ENCODE peak calls at places on chromosome 5, in four cellular contexts. P is WTC11, B is endothelial cell, T is nephron progenitor cell. H is an unnamed sample.
A peak's percentile ranks its signal among the peaks of the same experiment; 100 is the strongest.

GRCh38 chr5:60835554-60835953 is 8.5 kb downstream of the ELOVL7 start:
- DNase-seq in B (no peak), P (no peak), T (no peak), H (no peak)

GRCh38 chr5:52139888-52140580 is 647.7 kb upstream of the ITGA1 start:
- DNase-seq in B (no peak), P (no peak), T (no peak), H (no peak)

GRCh38 chr5:114418546-114419388 is 56.9 kb downstream of the KCNN2 start:
- DNase-seq in B (no peak), T (no peak), P (no peak), H (no peak)

GRCh38 chr5:139691275-139691629 is 43.1 kb downstream of the CXXC5 start:
- DNase-seq in T (no peak), B (no peak), P (no peak), H (no peak)

GRCh38 chr5:104412649-104413240 is 850.2 kb upstream of the NUDT12 start:
- DNase-seq in B (peak; percentile 44), P (peak; percentile 43), T (peak; percentile 15), H (peak; percentile 38)

GRCh38 chr5:172758836-172759149 is 12.2 kb downstream of the DUSP1 start:
- DNase-seq in P (no peak), B (no peak), T (no peak), H (no peak)

GRCh38 chr5:71948206-71948605 is 159.1 kb upstream of the MAP1B start:
- DNase-seq in P (no peak), T (no peak), B (no peak), H (no peak)

GRCh38 chr5:173941758-173942401 is 47.1 kb upstream of the C5orf47 start:
- DNase-seq in B (no peak), P (peak; percentile 32), T (no peak), H (no peak)

GRCh38 chr5:59698207-59698606 is 195.3 kb downstream of the PDE4D start:
- DNase-seq in T (no peak), P (no peak), B (no peak), H (no peak)

GRCh38 chr5:114362197-114362976 is 517 bp downstream of the KCNN2 start:
- DNase-seq in T (peak; percentile 64), B (peak; percentile 55), P (peak; percentile 75), H (no peak)

GRCh38 chr5:157828949-157829639 is 29.9 kb downstream of the CLINT1 start:
- DNase-seq in B (peak; percentile 26), T (no peak), P (peak; percentile 38), H (no peak)

GRCh38 chr5:135034186-135034962 is at the start of gene PITX1:
- DNase-seq in P (peak; percentile 65), T (peak; percentile 73), B (no peak), H (peak; percentile 72)

GRCh38 chr5:15566789-15567188 is 66.8 kb downstream of the FBXL7 start:
- DNase-seq in P (no peak), T (no peak), B (no peak), H (no peak)

GRCh38 chr5:171845857-171846785 is 60.5 kb downstream of the SMIM23 start:
- DNase-seq in B (no peak), P (no peak), T (no peak), H (no peak)

GRCh38 chr5:176133289-176133870 is 104.8 kb upstream of the SIMC1 start:
- DNase-seq in P (peak; percentile 42), T (peak; percentile 36), B (no peak), H (peak; percentile 24)

GRCh38 chr5:760363-761205 is 23.9 kb downstream of the ZDHHC11B start:
- DNase-seq in T (no peak), P (no peak), B (no peak), H (no peak)

GRCh38 chr5:171825046-171825445 is 39.4 kb downstream of the SMIM23 start:
- DNase-seq in P (no peak), B (no peak), T (no peak), H (no peak)

GRCh38 chr5:41629897-41630296 is 119.5 kb upstream of the PLCXD3 start:
- DNase-seq in T (no peak), B (no peak), P (no peak), H (no peak)

GRCh38 chr5:170704417-170705195 is 78.9 kb upstream of the GABRP start:
- DNase-seq in B (no peak), P (no peak), T (no peak), H (no peak)

GRCh38 chr5:176625966-176626875 is 4.1 kb downstream of the SNCB start:
- DNase-seq in P (no peak), B (no peak), T (no peak), H (peak; percentile 42)

GRCh38 chr5:43065384-43066230 is 25.5 kb upstream of the ANXA2R start:
- DNase-seq in B (peak; percentile 59), T (peak; percentile 54), P (peak; percentile 40), H (peak; percentile 45)

GRCh38 chr5:176400382-176401156 is 12.0 kb downstream of the HIGD2A start:
- DNase-seq in T (no peak), B (no peak), P (no peak), H (peak; percentile 65)

GRCh38 chr5:52690236-52690685 is 97.5 kb upstream of the ITGA1 start:
- DNase-seq in T (no peak), P (no peak), B (no peak), H (no peak)

GRCh38 chr5:5419291-5420210 is 2.9 kb upstream of the ICE1 start:
- DNase-seq in P (peak; percentile 19), B (no peak), T (peak; percentile 17), H (peak; percentile 4)

GRCh38 chr5:62308439-62308838 is 2.4 kb downstream of the KIF2A start:
- DNase-seq in T (no peak), B (no peak), P (no peak), H (no peak)

GRCh38 chr5:141513021-141513626 is 24.2 kb downstream of the PCDHGC5 start:
- DNase-seq in T (peak; percentile 75), B (peak; percentile 62), P (peak; percentile 51), H (no peak)

GRCh38 chr5:145084834-145085233 is 750.3 kb downstream of the PRELID2 start:
- DNase-seq in P (no peak), T (no peak), B (no peak), H (no peak)

GRCh38 chr5:24389968-24390367 is 254.8 kb downstream of the CDH10 start:
- DNase-seq in B (no peak), P (no peak), T (no peak), H (no peak)

GRCh38 chr5:83721878-83722779 is 1.5 kb upstream of the HAPLN1 start:
- DNase-seq in P (peak; percentile 85), B (peak; percentile 84), T (peak; percentile 79), H (peak; percentile 90)

GRCh38 chr5:42516282-42517042 is 93.2 kb downstream of the GHR start:
- DNase-seq in B (no peak), P (no peak), T (no peak), H (no peak)

GRCh38 chr5:39775058-39775457 is 350.3 kb upstream of the DAB2 start:
- DNase-seq in B (no peak), P (no peak), T (no peak), H (no peak)

GRCh38 chr5:149200355-149200754 is 59.1 kb downstream of the ABLIM3 start:
- DNase-seq in P (no peak), T (no peak), B (no peak), H (no peak)

GRCh38 chr5:2895876-2896275 is 144.4 kb upstream of the IRX2 start:
- DNase-seq in T (no peak), P (no peak), B (no peak), H (no peak)

GRCh38 chr5:150305577-150305976 is 2.9 kb upstream of the ARSI start:
- DNase-seq in P (no peak), B (no peak), T (no peak), H (no peak)

GRCh38 chr5:158074992-158075769 is 216.2 kb upstream of the CLINT1 start:
- DNase-seq in T (peak; percentile 69), P (peak; percentile 66), B (peak; percentile 77), H (peak; percentile 74)

GRCh38 chr5:98736753-98737152 is 36.7 kb upstream of the RGMB start:
- DNase-seq in T (no peak), P (no peak), B (no peak), H (no peak)

GRCh38 chr5:98735806-98736507 is 37.5 kb upstream of the RGMB start:
- DNase-seq in B (no peak), P (no peak), T (no peak), H (no peak)

DNA sequence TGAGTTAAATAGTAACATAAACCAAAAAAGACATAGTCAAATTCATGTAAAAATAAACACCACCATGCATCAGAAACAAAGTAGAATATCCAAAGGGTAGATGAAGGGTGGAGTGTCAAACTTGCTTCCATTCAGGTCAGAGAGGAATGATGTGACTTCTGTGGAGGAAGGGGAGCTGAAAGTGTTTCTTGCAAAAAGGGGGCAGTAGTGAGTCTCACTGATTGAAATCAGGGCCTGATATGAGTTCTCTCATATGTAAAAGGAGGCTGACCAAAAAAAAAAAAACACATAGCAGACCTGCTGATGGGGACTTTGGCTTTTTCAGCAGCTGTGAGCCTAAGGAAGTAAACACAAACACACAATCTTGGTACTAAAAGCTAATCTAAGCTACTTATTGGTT is 38.8 kb upstream of the RGMB start:
- DNase-seq in T (no peak), P (no peak), B (no peak), H (no peak)
- TF ChIP-seq CTCF in T (no peak), P (no peak), B (no peak), H (peak; percentile 28)

GRCh38 chr5:13478831-13479465 is 465.5 kb downstream of the DNAH5 start:
- DNase-seq in T (peak; percentile 31), P (peak; percentile 32), B (peak; percentile 47), H (peak; percentile 41)
- TF ChIP-seq CTCF in T (peak; percentile 65), P (peak; percentile 46), B (peak; percentile 65), H (peak; percentile 54)

DNA sequence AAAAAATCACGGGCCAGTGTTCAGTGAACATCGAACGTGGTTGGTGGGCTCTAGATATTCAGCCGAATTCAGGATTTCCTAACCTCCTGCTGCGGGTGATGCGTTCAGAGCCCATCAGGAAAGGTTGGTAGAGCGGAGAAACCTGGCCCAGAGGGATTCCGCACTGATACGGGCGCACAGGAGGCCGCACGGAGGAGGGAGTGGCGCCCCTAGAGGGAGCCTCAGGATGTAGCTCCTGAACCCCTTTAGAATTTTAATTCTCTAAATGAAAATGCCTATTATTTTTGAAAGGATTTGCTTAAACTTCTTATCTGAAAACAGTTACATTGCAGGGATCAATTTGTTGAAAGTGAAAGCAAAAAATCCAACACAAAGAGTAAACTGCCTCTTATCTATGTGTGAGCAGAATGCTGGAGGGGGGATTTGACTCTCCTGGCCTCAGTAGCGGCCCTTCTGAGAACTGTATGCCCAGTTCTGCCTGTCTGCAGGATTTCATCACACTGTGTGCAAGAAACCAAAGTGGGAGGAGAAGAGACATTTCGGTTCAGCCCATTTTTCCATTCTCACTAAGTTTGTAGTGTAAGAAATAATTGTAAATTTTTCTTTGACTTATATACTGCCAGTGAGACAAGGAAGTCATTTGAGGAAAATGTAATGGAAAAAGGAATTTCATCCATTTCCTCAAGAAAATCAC is 75.9 kb downstream of the TENT4A start:
- DNase-seq in P (no peak), B (no peak), T (no peak), H (no peak)
- TF ChIP-seq CTCF in P (no peak), B (no peak), T (no peak), H (no peak)

GRCh38 chr5:75320341-75320740 is 16.7 kb upstream of the HMGCR start:
- DNase-seq in T (no peak), P (no peak), B (no peak), H (no peak)

GRCh38 chr5:75322066-75322465 is 15.0 kb upstream of the HMGCR start:
- DNase-seq in P (no peak), B (no peak), T (no peak), H (no peak)

GRCh38 chr5:75324791-75325190 is 12.2 kb upstream of the HMGCR start:
- DNase-seq in P (no peak), B (no peak), T (no peak), H (no peak)

GRCh38 chr5:75330404-75330803 is 6.6 kb upstream of the HMGCR start:
- DNase-seq in P (no peak), B (no peak), T (no peak), H (no peak)

GRCh38 chr5:75325242-75325641 is 11.8 kb upstream of the HMGCR start:
- DNase-seq in T (no peak), B (no peak), P (no peak), H (no peak)
- TF ChIP-seq CTCF in T (no peak), B (no peak), P (no peak), H (no peak)

H was measured in Calu3.